ENCODE peak calls at places on chromosomes 12 and 14, in five cellular contexts. V is HL-60, P is mammary epithelial cell, N is choroid plexus epithelial cell, S is B cell. J is an unnamed sample.

GRCh38 chr12:129877383-129877782 is 26.4 kb downstream of the TMEM132D start:
- DNase-seq in S (no peak), V (no peak), P (no peak), N (no peak), J (no peak)

GRCh38 chr14:102776761-102777710 is at the start of gene TRAF3:
- DNase-seq in S (peak; percentile 100), P (peak; percentile 61), V (peak; percentile 60), N (peak; percentile 77), J (peak; percentile 72)

GRCh38 chr12:123149828-123150272 is 1.0 kb downstream of the PITPNM2 start:
- DNase-seq in N (no peak), S (no peak), V (no peak), P (no peak), J (no peak)

GRCh38 chr12:44839785-44840184 is 36.3 kb downstream of the NELL2 start:
- DNase-seq in V (no peak), N (no peak), S (no peak), P (no peak), J (no peak)

GRCh38 chr12:11907625-11908024 is 163.1 kb upstream of the BCL2L14 start:
- DNase-seq in N (no peak), S (no peak), V (no peak), P (no peak), J (no peak)

GRCh38 chr12:79121486-79121885 is 256.9 kb downstream of the SYT1 start:
- DNase-seq in V (no peak), P (no peak), N (peak; percentile 38), S (no peak), J (peak; percentile 18)

GRCh38 chr12:62799766-62800406 is 135.1 kb downstream of the PPM1H start:
- DNase-seq in V (no peak), N (no peak), S (no peak), P (no peak), J (no peak)

GRCh38 chr14:85319998-85320397 is 209.9 kb upstream of the FLRT2 start:
- DNase-seq in P (peak; percentile 78), N (peak; percentile 72), V (no peak), S (no peak), J (peak; percentile 25)

GRCh38 chr14:55889124-55889523 is 229.1 kb upstream of the PELI2 start:
- DNase-seq in S (no peak), V (no peak), P (peak; percentile 90), N (no peak), J (no peak)

GRCh38 chr14:103638594-103638993 is 9.6 kb downstream of the KLC1 start:
- DNase-seq in P (no peak), N (no peak), S (no peak), V (no peak), J (no peak)

GRCh38 chr12:25972783-25973182 is 14.3 kb downstream of the RASSF8 start:
- DNase-seq in V (no peak), P (peak; percentile 64), N (peak; percentile 79), S (no peak), J (peak; percentile 86)

GRCh38 chr12:25971675-25972035 is 13.2 kb downstream of the RASSF8 start:
- DNase-seq in P (no peak), V (no peak), S (no peak), N (no peak), J (peak; percentile 75)

GRCh38 chr12:25970082-25970481 is 11.6 kb downstream of the RASSF8 start:
- DNase-seq in N (peak; percentile 39), S (no peak), V (no peak), P (no peak), J (no peak)

GRCh38 chr12:25975179-25975578 is 16.7 kb downstream of the RASSF8 start:
- DNase-seq in V (no peak), N (no peak), P (no peak), S (no peak), J (no peak)

DNA sequence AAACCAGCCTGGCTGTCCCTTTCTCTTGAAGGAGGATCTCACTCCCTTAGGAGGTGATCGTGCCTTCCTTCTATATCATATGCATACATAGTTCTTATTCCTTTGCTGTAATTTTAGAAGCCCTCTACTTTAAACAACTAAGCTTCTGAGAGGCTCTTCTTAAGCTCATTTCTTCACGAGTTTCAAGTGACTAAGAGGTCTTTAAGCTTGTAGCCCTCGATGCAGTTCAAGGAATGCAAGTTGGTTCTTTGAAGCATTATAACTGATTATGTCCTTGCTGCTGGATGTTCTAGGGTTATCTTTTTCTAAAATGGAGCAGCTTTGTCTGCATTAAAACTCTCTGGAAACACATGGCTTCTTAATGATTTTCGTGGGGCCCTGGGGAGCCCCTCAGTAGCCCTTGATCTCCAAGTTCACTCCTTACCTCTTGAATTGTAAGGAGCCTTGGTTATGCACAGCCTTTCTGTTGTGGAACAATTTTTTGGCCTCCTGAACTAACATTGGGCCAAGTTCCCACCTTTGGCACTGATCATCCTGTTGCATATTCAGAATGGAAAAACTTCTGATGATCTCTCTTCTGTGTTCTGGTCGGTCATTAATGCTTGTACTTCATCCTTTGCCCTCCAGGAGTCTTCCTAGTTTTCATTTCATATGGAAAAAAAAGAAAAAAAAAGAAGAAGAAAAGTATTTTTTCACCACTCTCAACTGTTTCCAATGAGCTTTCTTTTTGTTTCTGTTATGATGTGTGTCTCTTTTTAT is 12.6 kb downstream of the RASSF8 start:
- DNase-seq in N (peak; percentile 31), S (no peak), P (no peak), V (no peak), J (peak; percentile 62)
- TF ChIP-seq CTCF in N (peak; percentile 41), S (no peak), P (no peak), V (no peak), J (peak; percentile 48)

DNA sequence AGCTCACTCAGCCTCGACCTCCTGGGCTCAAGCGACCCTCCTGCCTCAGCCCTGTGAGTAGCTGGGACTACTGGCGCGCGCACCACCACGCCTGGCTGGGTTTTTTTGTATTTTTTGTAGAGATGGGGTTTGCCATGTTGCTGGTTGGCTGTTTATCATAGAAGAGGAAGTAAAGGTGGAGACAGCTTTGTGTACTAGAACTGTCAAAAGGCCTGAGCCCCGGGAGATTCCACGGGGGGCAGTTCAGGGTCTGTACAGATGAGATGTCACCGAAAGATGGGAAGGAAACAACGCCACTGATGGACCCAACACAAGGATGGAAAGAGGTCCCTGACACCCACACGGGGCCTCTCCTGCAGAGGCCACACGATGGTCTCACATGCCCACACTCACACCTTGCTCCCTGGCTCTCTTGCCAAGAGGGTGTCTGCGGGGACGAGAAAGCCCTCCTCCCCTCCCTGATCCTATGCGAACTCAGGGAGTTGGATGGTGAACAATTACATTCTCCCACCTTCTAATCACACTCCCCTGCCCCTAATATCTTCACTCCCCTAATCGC is 66.6 kb downstream of the KDM2B start:
- DNase-seq in S (peak; percentile 84), P (no peak), N (no peak), V (no peak), J (no peak)
- TF ChIP-seq CTCF in S (no peak), P (no peak), N (no peak), V (no peak), J (no peak)

GRCh38 chr12:5432011-5432400 is at the start of gene NTF3:
- DNase-seq in S (peak; percentile 56), P (no peak), V (no peak), N (peak; percentile 11), J (peak; percentile 17)

GRCh38 chr12:5429741-5430557 is 2.0 kb upstream of the NTF3 start:
- DNase-seq in S (no peak), N (no peak), P (no peak), V (no peak), J (no peak)

GRCh38 chr12:5433081-5433839 is 1.4 kb downstream of the NTF3 start:
- DNase-seq in N (no peak), S (no peak), P (no peak), V (no peak), J (no peak)

GRCh38 chr12:5430639-5431603 is 987 bp upstream of the NTF3 start:
- DNase-seq in S (peak; percentile 36), P (no peak), V (no peak), N (no peak), J (no peak)

DNA sequence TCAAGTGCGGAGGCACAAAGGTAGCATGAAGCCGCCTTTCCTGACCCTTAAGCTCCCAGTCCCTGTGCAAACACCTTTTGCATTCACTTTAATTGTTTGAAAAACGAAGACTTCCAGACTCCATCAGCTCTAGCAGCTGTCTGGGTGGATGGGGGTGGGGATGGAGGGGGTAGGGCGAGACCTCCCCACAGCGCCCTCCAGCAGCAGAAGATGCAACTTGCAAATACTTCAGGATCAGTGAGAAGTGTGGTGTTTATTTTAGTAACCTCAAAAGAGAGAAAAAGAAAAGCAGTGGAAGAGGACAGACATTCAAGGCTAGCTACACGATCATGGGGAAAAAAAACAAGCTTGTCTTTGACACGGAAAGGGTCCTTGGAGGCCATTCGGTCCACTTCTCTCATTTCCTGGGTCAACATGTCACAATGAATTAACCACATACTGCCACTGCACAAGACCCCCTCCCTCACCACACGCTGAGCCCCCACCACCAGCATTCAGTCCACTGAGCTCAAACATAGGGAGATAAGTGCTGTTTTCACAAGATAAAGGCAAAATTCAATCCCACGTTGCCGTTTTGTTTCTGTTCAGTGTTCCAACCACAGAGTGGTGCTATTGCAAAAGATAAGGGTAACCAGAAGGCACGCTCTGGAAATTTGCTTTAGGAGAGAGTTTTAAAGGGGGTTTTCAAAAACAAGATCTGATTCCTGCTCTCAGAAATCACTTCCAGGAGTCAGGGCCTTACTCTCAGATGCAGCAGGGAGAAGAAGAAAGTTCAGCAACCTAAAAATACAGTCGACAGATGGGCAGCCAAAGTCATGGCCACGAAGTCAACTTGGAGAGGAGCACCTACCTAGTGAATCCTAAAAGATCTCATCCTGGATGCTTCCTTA is 3.3 kb upstream of the NTF3 start:
- DNase-seq in V (no peak), N (peak; percentile 48), S (no peak), P (no peak), J (peak; percentile 44)
- TF ChIP-seq CTCF in V (no peak), N (peak; percentile 52), S (no peak), P (peak; percentile 5), J (peak; percentile 42)

DNA sequence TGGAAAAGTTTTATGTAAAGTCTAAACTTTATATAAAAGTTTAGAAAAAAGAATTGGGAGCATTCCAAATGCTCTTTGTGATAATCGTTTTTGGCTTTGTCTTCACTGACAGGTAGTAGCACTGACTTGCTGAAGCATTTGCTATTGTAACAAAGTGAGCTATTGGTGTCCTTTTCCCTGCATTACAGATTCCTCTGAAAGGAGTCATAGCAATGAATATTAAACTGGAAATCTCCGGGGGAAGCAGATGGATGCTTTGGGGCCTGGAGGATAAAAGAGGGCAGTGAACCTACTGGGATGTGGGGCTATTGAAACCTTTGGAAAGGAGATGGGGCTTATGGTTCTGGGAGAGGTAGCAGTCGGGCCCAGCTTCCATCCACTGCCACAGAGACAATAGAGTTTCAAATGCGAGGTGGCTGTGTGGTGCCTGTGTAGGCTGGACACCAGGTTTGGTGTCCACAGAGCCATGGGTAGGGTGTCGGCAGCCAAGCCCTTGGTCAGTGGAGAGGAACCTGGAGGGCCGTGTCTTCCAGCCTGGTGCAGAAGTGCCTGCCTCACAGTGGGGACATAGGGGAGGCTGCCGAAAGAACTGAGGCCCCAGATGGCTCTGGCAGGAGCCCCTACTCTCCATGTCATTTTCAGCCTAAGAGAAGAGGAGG is 10.1 kb downstream of the GSG1 start:
- DNase-seq in S (no peak), V (no peak), N (no peak), P (no peak), J (peak; percentile 45)
- TF ChIP-seq CTCF in S (no peak), V (no peak), N (no peak), P (no peak), J (no peak)